ENCODE peak calls at places on chromosomes 3 and 15, in seven cellular contexts. E, U, F, P, N, I and A are unnamed samples.
A peak's percentile ranks its signal among the peaks of the same experiment; 100 is the strongest.

GRCh38 chr3:50388021-50388719 is 28.8 kb upstream of the TMEM115 start:
- ATAC-seq in E (no peak), U (peak; percentile 64), F (no peak), P (no peak), N (no peak), I (no peak), A (no peak)

GRCh38 chr3:193980905-193981304 is 155.0 kb upstream of the HES1 start:
- ATAC-seq in E (no peak), U (no peak), F (no peak), P (no peak), N (no peak), I (no peak), A (no peak)

GRCh38 chr3:48927928-48928327 is 9.3 kb downstream of the ARIH2 start:
- ATAC-seq in E (no peak), U (no peak), F (peak; percentile 80), P (peak; percentile 27), N (no peak), I (peak; percentile 84), A (no peak)

GRCh38 chr15:28131400-28131799 is 32.3 kb upstream of the OCA2 start:
- ATAC-seq in E (no peak), U (no peak), F (no peak), P (no peak), N (no peak), I (no peak), A (no peak)

GRCh38 chr15:72368895-72369294 is 6.9 kb downstream of the HEXA start:
- ATAC-seq in E (no peak), U (no peak), F (no peak), P (no peak), N (no peak), I (no peak), A (no peak)

GRCh38 chr15:77525411-77525811 is 104.7 kb downstream of the HMG20A start:
- ATAC-seq in E (no peak), U (no peak), F (no peak), P (no peak), N (no peak), I (no peak), A (no peak)

GRCh38 chr15:44545934-44546802 is 9.2 kb downstream of the EIF3J start:
- ATAC-seq in E (no peak), U (peak; percentile 26), F (peak; percentile 96), P (peak; percentile 39), N (peak; percentile 64), I (peak; percentile 94), A (peak; percentile 87)

GRCh38 chr3:169179193-169180122 is 484.1 kb downstream of the MECOM start:
- ATAC-seq in E (no peak), U (no peak), F (no peak), P (no peak), N (no peak), I (no peak), A (no peak)

GRCh38 chr15:41683955-41684354 is 23.8 kb downstream of the MGA start:
- ATAC-seq in E (no peak), U (no peak), F (no peak), P (no peak), N (no peak), I (no peak), A (no peak)

GRCh38 chr15:85762039-85762755 is 32.5 kb downstream of the KLHL25 start:
- ATAC-seq in E (no peak), U (no peak), F (no peak), P (no peak), N (no peak), I (no peak), A (no peak)

GRCh38 chr3:143078883-143079282 is 40.7 kb upstream of the CHST2 start:
- ATAC-seq in E (no peak), U (peak; percentile 74), F (no peak), P (peak; percentile 87), N (no peak), I (no peak), A (no peak)

GRCh38 chr3:156626104-156626503 is 48.3 kb upstream of the TIPARP start:
- ATAC-seq in E (no peak), U (no peak), F (no peak), P (peak; percentile 65), N (no peak), I (peak; percentile 42), A (no peak)

GRCh38 chr3:123113889-123114450 is 47.1 kb downstream of the PDIA5 start:
- ATAC-seq in E (no peak), U (no peak), F (no peak), P (no peak), N (no peak), I (no peak), A (no peak)

GRCh38 chr15:58046467-58046866 is 19.0 kb downstream of the ALDH1A2 start:
- ATAC-seq in E (no peak), U (no peak), F (no peak), P (no peak), N (no peak), I (no peak), A (no peak)

GRCh38 chr3:5017953-5018531 is 38.8 kb downstream of the BHLHE40 start:
- ATAC-seq in E (peak; percentile 10), U (peak; percentile 22), F (no peak), P (peak; percentile 55), N (no peak), I (no peak), A (no peak)

GRCh38 chr3:10328460-10329071 is 7.7 kb upstream of the SEC13 start:
- ATAC-seq in E (no peak), U (no peak), F (no peak), P (no peak), N (no peak), I (no peak), A (no peak)

GRCh38 chr3:143165211-143165610 is 45.6 kb downstream of the CHST2 start:
- ATAC-seq in E (no peak), U (no peak), F (peak; percentile 43), P (no peak), N (no peak), I (peak; percentile 41), A (no peak)

GRCh38 chr3:71183544-71183943 is 400.0 kb downstream of the FOXP1 start:
- ATAC-seq in E (no peak), U (no peak), F (no peak), P (no peak), N (peak; percentile 60), I (no peak), A (no peak)

GRCh38 chr3:87997298-87997697 is 61.5 kb downstream of the CGGBP1 start:
- ATAC-seq in E (no peak), U (no peak), F (peak; percentile 95), P (no peak), N (peak; percentile 77), I (peak; percentile 89), A (peak; percentile 77)

GRCh38 chr3:143140550-143140949 is 21.0 kb downstream of the CHST2 start:
- ATAC-seq in E (no peak), U (no peak), F (no peak), P (no peak), N (no peak), I (no peak), A (no peak)

GRCh38 chr3:118988198-118988842 is 46.3 kb downstream of the IGSF11 start:
- ATAC-seq in E (no peak), U (no peak), F (no peak), P (no peak), N (no peak), I (no peak), A (no peak)

GRCh38 chr15:60519218-60519617 is 40.3 kb upstream of the ICE2 start:
- ATAC-seq in E (no peak), U (peak; percentile 21), F (no peak), P (no peak), N (no peak), I (no peak), A (no peak)

GRCh38 chr3:172407872-172408271 is 40.4 kb downstream of the GHSR start:
- ATAC-seq in E (no peak), U (no peak), F (no peak), P (no peak), N (no peak), I (no peak), A (no peak)

GRCh38 chr3:33360136-33360825 is 79.9 kb downstream of the UBP1 start:
- ATAC-seq in E (no peak), U (peak; percentile 55), F (no peak), P (peak; percentile 93), N (no peak), I (no peak), A (no peak)

GRCh38 chr3:76152028-76152427 is 366.7 kb upstream of the ZNF717 start:
- ATAC-seq in E (no peak), U (no peak), F (no peak), P (no peak), N (no peak), I (no peak), A (no peak)

GRCh38 chr3:126732281-126733060 is 28.4 kb downstream of the CHCHD6 start:
- ATAC-seq in E (no peak), U (peak; percentile 61), F (no peak), P (no peak), N (no peak), I (no peak), A (no peak)

GRCh38 chr3:173065543-173065970 is 75.5 kb downstream of the SPATA16 start:
- ATAC-seq in E (no peak), U (no peak), F (no peak), P (peak; percentile 40), N (no peak), I (no peak), A (no peak)

GRCh38 chr3:140224307-140224706 is 289.3 kb downstream of the CLSTN2 start:
- ATAC-seq in E (no peak), U (no peak), F (no peak), P (no peak), N (no peak), I (no peak), A (no peak)

GRCh38 chr15:48765007-48765406 is 45.9 kb downstream of the CEP152 start:
- ATAC-seq in E (no peak), U (no peak), F (no peak), P (no peak), N (no peak), I (no peak), A (no peak)

GRCh38 chr3:153767601-153768558 is 353.3 kb upstream of the ARHGEF26 start:
- ATAC-seq in E (no peak), U (no peak), F (no peak), P (no peak), N (no peak), I (no peak), A (peak; percentile 48)

GRCh38 chr3:120506076-120506827 is 55.5 kb upstream of the FSTL1 start:
- ATAC-seq in E (peak; percentile 55), U (peak; percentile 53), F (no peak), P (no peak), N (no peak), I (no peak), A (no peak)

GRCh38 chr15:31405200-31405929 is 78.7 kb downstream of the KLF13 start:
- ATAC-seq in E (no peak), U (no peak), F (peak; percentile 75), P (peak; percentile 56), N (peak; percentile 80), I (peak; percentile 67), A (peak; percentile 79)

GRCh38 chr15:64197425-64197824 is 34.6 kb upstream of the PPIB start:
- ATAC-seq in E (no peak), U (no peak), F (no peak), P (no peak), N (no peak), I (no peak), A (no peak)

GRCh38 chr3:60456180-60456579 is 795.1 kb downstream of the FHIT start:
- ATAC-seq in E (no peak), U (no peak), F (no peak), P (no peak), N (no peak), I (peak; percentile 61), A (no peak)